ENCODE peak calls at places on chromosomes 7 and 10, in nine cellular contexts. C is uterus, A is psoas muscle, Y is Peyer's patch, B is esophagus squamous epithelium, T is heart left ventricle, X is HCT116, P is mammary epithelial cell, O is A549. I is an unnamed sample.

GRCh38 chr7:38728145-38728544 is 97.0 kb upstream of the AMPH start:
- DNase-seq in B (no peak), T (no peak), X (no peak), A (no peak), O (no peak), Y (no peak), C (no peak), P (no peak), I (no peak)

GRCh38 chr7:1942704-1943294 is 272.7 kb downstream of the ELFN1 start:
- DNase-seq in T (peak; percentile 26), P (no peak), Y (no peak), B (no peak), A (no peak), X (no peak), C (no peak), O (no peak), I (no peak)

GRCh38 chr7:32093415-32094408 is 23.5 kb upstream of the PDE1C start:
- DNase-seq in C (peak; percentile 49), T (peak; percentile 75), A (no peak), X (no peak), O (no peak), Y (no peak), B (no peak), P (peak; percentile 89), I (peak; percentile 45)

GRCh38 chr7:65798111-65799075 is 74.5 kb upstream of the VKORC1L1 start:
- DNase-seq in O (no peak), P (peak; percentile 40), A (no peak), Y (no peak), C (no peak), T (no peak), B (no peak), X (no peak), I (peak; percentile 26)

GRCh38 chr10:52744057-52744819 is 28.3 kb downstream of the MBL2 start:
- DNase-seq in X (no peak), P (peak; percentile 15), T (no peak), O (no peak), A (no peak), Y (no peak), B (no peak), C (no peak), I (peak; percentile 34)

GRCh38 chr10:112227331-112227961 is 43.9 kb upstream of the GPAM start:
- DNase-seq in T (no peak), O (no peak), X (no peak), C (no peak), B (no peak), A (no peak), P (peak; percentile 89), Y (no peak), I (no peak)

GRCh38 chr10:11018426-11018818 is 750 bp downstream of the CELF2 start:
- DNase-seq in Y (no peak), T (peak; percentile 45), X (no peak), B (no peak), C (no peak), P (no peak), A (peak; percentile 60), O (no peak), I (no peak)

GRCh38 chr7:117582219-117582704 is 102.4 kb downstream of the CFTR start:
- DNase-seq in T (peak; percentile 69), X (no peak), P (no peak), Y (no peak), A (peak; percentile 63), O (peak; percentile 59), C (peak; percentile 23), B (no peak), I (peak; percentile 3)

GRCh38 chr10:13949844-13950542 is 363.2 kb downstream of the PRPF18 start:
- DNase-seq in Y (no peak), B (no peak), C (no peak), O (no peak), X (no peak), A (no peak), T (no peak), P (peak; percentile 38), I (no peak)

GRCh38 chr10:33723181-33723580 is 388.7 kb upstream of the NRP1 start:
- DNase-seq in A (no peak), X (no peak), O (no peak), T (no peak), C (no peak), P (peak; percentile 82), Y (no peak), B (no peak), I (no peak)

GRCh38 chr7:114269714-114270113 is 144.9 kb upstream of the FOXP2 start:
- DNase-seq in B (no peak), T (no peak), Y (no peak), A (no peak), O (no peak), C (no peak), X (no peak), P (no peak), I (no peak)

GRCh38 chr7:25124485-25125136 is 449 bp downstream of the CYCS start:
- DNase-seq in Y (no peak), C (no peak), A (no peak), X (no peak), O (no peak), P (peak; percentile 16), T (no peak), B (no peak), I (no peak)

GRCh38 chr10:12622691-12623090 is 273.3 kb downstream of the CAMK1D start:
- DNase-seq in T (no peak), O (no peak), A (no peak), C (no peak), X (no peak), Y (no peak), B (no peak), P (no peak), I (no peak)

GRCh38 chr7:157506268-157506667 is 169.5 kb downstream of the DNAJB6 start:
- DNase-seq in X (no peak), A (peak; percentile 9), C (no peak), B (no peak), T (no peak), P (no peak), Y (peak; percentile 26), O (no peak), I (no peak)

GRCh38 chr10:12387561-12388210 is 38.3 kb downstream of the CAMK1D start:
- DNase-seq in P (no peak), B (no peak), T (no peak), Y (no peak), O (no peak), A (no peak), X (no peak), C (no peak), I (no peak)

GRCh38 chr10:101238732-101239105 is 9.5 kb upstream of the LBX1 start:
- DNase-seq in T (no peak), O (no peak), C (no peak), A (no peak), Y (no peak), B (no peak), X (peak; percentile 18), P (no peak), I (no peak)

GRCh38 chr10:129765664-129766550 is 198.2 kb downstream of the EBF3 start:
- DNase-seq in X (no peak), O (no peak), T (no peak), B (no peak), A (no peak), P (no peak), Y (peak; percentile 25), C (peak; percentile 6), I (no peak)

GRCh38 chr10:73552819-73553218 is 38.3 kb downstream of the USP54 start:
- DNase-seq in B (no peak), P (no peak), T (no peak), A (no peak), C (no peak), X (no peak), O (no peak), Y (no peak), I (no peak)

GRCh38 chr10:73553726-73554125 is 37.4 kb downstream of the USP54 start:
- DNase-seq in P (no peak), O (no peak), C (no peak), B (no peak), T (no peak), Y (no peak), A (no peak), X (no peak), I (no peak)

GRCh38 chr10:73556855-73557254 is 34.3 kb downstream of the USP54 start:
- DNase-seq in A (no peak), B (no peak), Y (no peak), T (no peak), O (no peak), P (no peak), X (no peak), C (no peak), I (no peak)

GRCh38 chr10:73553316-73553715 is 37.8 kb downstream of the USP54 start:
- DNase-seq in T (peak; percentile 35), P (peak; percentile 11), Y (no peak), B (no peak), X (no peak), C (no peak), A (peak; percentile 64), O (no peak), I (no peak)

GRCh38 chr10:73554729-73555128 is 36.4 kb downstream of the USP54 start:
- DNase-seq in C (no peak), O (no peak), A (no peak), Y (no peak), B (no peak), X (no peak), T (no peak), P (no peak), I (no peak)
- H3K27ac ChIP-seq in C (no peak overlapping the region), O (no peak overlapping the region), A (peak overlapping the region; percentile 88), Y (no peak overlapping the region), B (no peak overlapping the region), X (no peak overlapping the region), T (no peak overlapping the region), P (no peak overlapping the region), I (no peak overlapping the region)

GRCh38 chr10:15591431-15591830 is 128.3 kb downstream of the ITGA8 start:
- DNase-seq in C (no peak), X (no peak), Y (no peak), P (no peak), B (no peak), T (no peak), A (no peak), O (no peak), I (no peak)
- H3K27ac ChIP-seq in C (no peak overlapping the region), X (no peak overlapping the region), Y (no peak overlapping the region), P (no peak overlapping the region), B (no peak overlapping the region), T (no peak overlapping the region), A (no peak overlapping the region), O (no peak overlapping the region), I (no peak overlapping the region)

DNA sequence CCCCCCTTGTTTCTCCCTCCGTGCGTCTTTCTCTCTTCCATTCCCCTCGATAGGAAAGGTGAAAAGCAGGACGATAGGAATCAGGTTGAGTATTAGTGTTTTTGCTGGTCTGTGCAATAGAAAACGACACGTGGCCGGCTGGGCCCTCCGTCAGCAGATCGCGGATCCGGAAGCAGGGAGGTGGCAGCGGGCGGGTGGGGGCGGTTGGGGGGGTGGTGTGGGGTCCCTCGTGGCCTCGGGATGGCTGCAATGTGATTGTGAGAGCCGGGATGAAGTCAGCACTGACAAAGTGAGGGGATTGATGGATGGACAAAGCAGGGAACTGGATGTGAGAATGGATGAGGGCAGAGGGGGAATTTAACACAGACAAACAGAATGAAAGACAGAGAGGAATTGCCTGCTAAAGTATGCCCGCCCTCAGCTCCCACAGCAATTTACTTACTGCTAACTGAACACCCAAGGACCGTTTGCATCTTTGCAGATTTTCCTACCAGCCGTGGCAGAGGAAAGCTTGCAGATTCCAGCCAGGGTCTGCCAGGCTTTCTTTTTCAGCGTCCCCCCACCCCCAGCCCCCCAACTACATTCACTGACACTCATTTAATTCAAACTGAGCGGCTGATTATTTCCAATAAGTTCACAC is 280.9 kb downstream of the LRMDA start:
- DNase-seq in C (no peak), A (peak; percentile 50), B (no peak), O (no peak), P (no peak), X (no peak), T (no peak), Y (no peak), I (no peak)
- H3K27ac ChIP-seq in C (no peak overlapping the region), A (no peak overlapping the region), B (no peak overlapping the region), O (no peak overlapping the region), P (no peak overlapping the region), X (no peak overlapping the region), T (no peak overlapping the region), Y (no peak overlapping the region), I (no peak overlapping the region)

GRCh38 chr7:129531721-129532120 is 29.4 kb downstream of the SMKR1 start:
- DNase-seq in X (no peak), C (no peak), T (no peak), Y (no peak), O (no peak), A (no peak), B (no peak), P (no peak), I (no peak)
- H3K27ac ChIP-seq in X (no peak overlapping the region), C (no peak overlapping the region), T (no peak overlapping the region), Y (no peak overlapping the region), O (peak overlapping the region; percentile 39), A (no peak overlapping the region), B (no peak overlapping the region), P (peak overlapping the region; percentile 36), I (peak overlapping the region; percentile 42)

I was measured in RWPE1.